ENCODE peak calls at places on chromosomes 6 and 20, in six cellular contexts. G is body of pancreas, Q is bronchial epithelial cell, T is osteocyte, U is endothelial cell, D is vagina. E is an unnamed sample.

GRCh38 chr6:105993769-105994521 is 92.2 kb upstream of the PRDM1 start:
- DNase-seq in D (no peak), G (no peak), T (no peak), U (no peak), Q (no peak), E (no peak)

GRCh38 chr6:133240511-133241087 is 558 bp upstream of the EYA4 start:
- DNase-seq in G (no peak), Q (peak), D (no peak), U (peak), T (no peak), E (no peak)

GRCh38 chr6:25050356-25050755 is 114.6 kb upstream of the RIPOR2 start:
- DNase-seq in D (no peak), Q (peak), G (no peak), U (no peak), T (no peak), E (peak)

GRCh38 chr20:41080866-41081265 is 52.2 kb downstream of the TOP1 start:
- DNase-seq in G (no peak), U (no peak), Q (no peak), T (no peak), D (no peak), E (no peak)

GRCh38 chr6:109406196-109406595 is 23.9 kb upstream of the CD164 start:
- DNase-seq in D (no peak), U (no peak), G (no peak), Q (peak), T (no peak), E (peak)

GRCh38 chr6:162512744-162513143 is 214.8 kb downstream of the PRKN start:
- DNase-seq in Q (no peak), G (no peak), U (no peak), D (no peak), T (no peak), E (no peak)

GRCh38 chr6:33113720-33114119 is 37.9 kb downstream of the HLA-DPB1 start:
- DNase-seq in G (no peak), U (no peak), D (no peak), T (no peak), Q (no peak), E (no peak)

GRCh38 chr20:63187338-63188158 is 28.4 kb downstream of the YTHDF1 start:
- DNase-seq in D (no peak), T (no peak), U (no peak), G (no peak), Q (no peak), E (no peak)

GRCh38 chr6:35008858-35009257 is 119.8 kb downstream of the ANKS1A start:
- DNase-seq in Q (no peak), G (no peak), T (no peak), U (no peak), D (no peak), E (no peak)

GRCh38 chr6:90249044-90249443 is 47.6 kb downstream of the BACH2 start:
- DNase-seq in U (no peak), D (no peak), T (no peak), G (no peak), Q (no peak), E (no peak)

GRCh38 chr6:110035321-110035720 is 57.2 kb downstream of the GPR6 start:
- DNase-seq in T (peak), D (peak), G (no peak), U (no peak), Q (no peak), E (no peak)

GRCh38 chr6:139708342-139709199 is 334.1 kb upstream of the CITED2 start:
- DNase-seq in Q (peak), U (no peak), G (peak), T (no peak), D (no peak), E (no peak)

GRCh38 chr20:38199506-38200390 is 34.7 kb upstream of the TGM2 start:
- DNase-seq in G (no peak), D (no peak), T (no peak), U (no peak), Q (no peak), E (no peak)

GRCh38 chr6:168343239-168344167 is 23.9 kb upstream of the DACT2 start:
- DNase-seq in Q (no peak), D (no peak), G (no peak), T (peak), U (no peak), E (no peak)

GRCh38 chr6:132364675-132365074 is 36.6 kb downstream of the MOXD1 start:
- DNase-seq in D (no peak), U (no peak), Q (no peak), T (no peak), G (no peak), E (no peak)

GRCh38 chr20:16501236-16501635 is 72.0 kb downstream of the KIF16B start:
- DNase-seq in G (no peak), Q (no peak), U (no peak), T (no peak), D (no peak), E (no peak)

GRCh38 chr6:489001-489400 is 97.4 kb downstream of the IRF4 start:
- DNase-seq in T (no peak), U (no peak), G (no peak), D (no peak), Q (no peak), E (no peak)

GRCh38 chr6:107132330-107132954 is 17.1 kb upstream of the BEND3 start:
- DNase-seq in D (no peak), U (peak), T (no peak), Q (peak), G (peak), E (peak)

GRCh38 chr6:88919032-88919431 is 44.4 kb downstream of the RNGTT start:
- DNase-seq in D (no peak), G (no peak), Q (no peak), U (no peak), T (no peak), E (peak)
- TF ChIP-seq CTCF in D (no peak), G (no peak), Q (peak), U (peak), T (peak), E (peak)

DNA sequence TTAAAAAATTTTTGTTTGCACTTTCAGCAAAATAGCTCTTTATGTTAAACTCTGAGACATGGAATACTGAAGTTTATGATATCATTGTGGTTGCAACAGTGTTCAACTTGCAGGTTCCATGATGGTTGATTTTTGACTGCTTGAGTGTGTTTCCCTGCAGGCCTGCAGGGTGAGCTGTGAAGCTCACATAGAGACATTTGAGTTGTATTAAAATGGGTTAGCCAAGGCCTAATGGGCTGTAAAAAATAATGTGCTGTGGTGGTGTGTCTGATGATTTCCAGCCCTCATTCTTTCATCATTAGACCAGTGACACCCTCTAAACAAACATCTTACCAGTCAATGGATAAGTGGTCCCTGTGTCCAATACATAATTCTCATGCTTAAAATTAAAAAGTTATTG is 321.4 kb downstream of the FARS2 start:
- DNase-seq in U (no peak), Q (no peak), G (no peak), D (no peak), T (no peak), E (no peak)
- TF ChIP-seq CTCF in U (no peak), Q (no peak), G (no peak), D (no peak), T (peak), E (no peak)

DNA sequence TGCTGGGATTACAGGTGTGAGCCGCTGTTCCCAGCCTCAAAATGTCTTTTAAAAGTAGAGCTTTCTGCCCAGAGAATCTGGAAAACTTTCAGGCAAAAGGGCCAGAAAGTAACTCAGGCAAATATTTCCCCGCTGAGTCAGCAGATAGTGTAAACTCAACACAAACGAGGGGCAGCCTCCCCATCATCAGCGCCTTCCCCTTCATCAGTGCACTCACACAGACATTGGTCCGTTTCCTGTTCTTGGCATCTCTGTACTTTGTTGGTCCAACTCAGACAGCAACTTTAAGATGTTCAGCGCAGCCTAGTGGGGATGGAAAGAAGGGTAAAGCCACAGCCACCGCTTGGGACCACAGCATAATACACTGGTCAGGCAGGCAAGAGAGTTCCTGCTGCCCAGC is 69.5 kb downstream of the CSE1L start:
- DNase-seq in T (no peak), U (no peak), Q (no peak), G (no peak), D (no peak), E (no peak)
- TF ChIP-seq CTCF in T (no peak), U (no peak), Q (no peak), G (no peak), D (no peak), E (no peak)

DNA sequence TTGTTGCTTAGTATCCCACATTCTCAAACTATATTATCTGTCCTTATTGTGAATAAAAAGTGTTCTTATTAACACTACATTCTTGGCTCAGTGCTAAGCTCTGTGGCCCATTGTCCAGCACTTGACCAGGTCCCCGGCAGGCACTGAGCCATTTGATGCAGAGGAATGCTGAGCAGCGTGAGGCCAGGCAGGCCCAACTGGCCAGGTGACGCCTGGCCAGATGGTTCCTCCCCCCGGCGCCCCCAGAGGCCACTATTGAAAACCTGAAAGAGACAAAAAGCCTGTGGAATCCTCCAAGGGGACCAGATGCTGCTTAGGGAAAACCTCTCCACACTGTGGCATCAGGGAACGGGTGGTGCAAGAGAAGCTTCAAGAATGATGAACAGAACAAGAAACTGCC is 597.5 kb upstream of the JAG1 start:
- DNase-seq in Q (no peak), G (no peak), T (no peak), U (peak), D (no peak), E (no peak)
- TF ChIP-seq CTCF in Q (no peak), G (peak), T (no peak), U (no peak), D (no peak), E (no peak)

DNA sequence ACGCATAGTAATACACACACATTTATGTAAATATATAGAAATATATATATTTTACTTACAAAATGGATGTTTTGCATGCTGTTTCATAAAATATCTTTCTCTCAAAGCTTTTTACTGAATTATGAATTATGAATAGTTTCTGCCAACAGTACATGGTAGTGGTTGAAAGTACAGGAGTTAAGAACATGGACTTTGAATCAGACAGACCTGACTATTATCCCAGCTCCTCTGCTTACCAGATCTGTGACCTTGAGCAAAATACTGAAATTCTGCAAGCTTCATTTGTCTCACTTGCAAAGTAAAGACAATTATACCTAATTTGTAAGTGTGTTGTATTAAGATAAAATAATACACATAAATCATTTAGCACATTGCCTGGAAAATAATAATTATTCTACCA is 459.5 kb downstream of the EPM2A start:
- DNase-seq in T (no peak), D (no peak), Q (no peak), G (no peak), U (no peak), E (no peak)
- TF ChIP-seq CTCF in T (no peak), D (no peak), Q (no peak), G (no peak), U (no peak), E (no peak)

GRCh38 chr6:39090036-39090435 is 24.9 kb downstream of the SAYSD1 start:
- DNase-seq in D (no peak), G (no peak), Q (no peak), U (no peak), T (no peak), E (no peak)

GRCh38 chr6:39095578-39095977 is 19.4 kb downstream of the SAYSD1 start:
- DNase-seq in Q (no peak), T (no peak), G (no peak), D (no peak), U (no peak), E (no peak)

GRCh38 chr6:39093167-39093708 is 21.7 kb downstream of the SAYSD1 start:
- DNase-seq in T (no peak), U (no peak), D (no peak), G (no peak), Q (no peak), E (no peak)

GRCh38 chr6:39091163-39091562 is 23.8 kb downstream of the SAYSD1 start:
- DNase-seq in Q (peak), D (no peak), U (no peak), G (no peak), T (no peak), E (peak)

DNA sequence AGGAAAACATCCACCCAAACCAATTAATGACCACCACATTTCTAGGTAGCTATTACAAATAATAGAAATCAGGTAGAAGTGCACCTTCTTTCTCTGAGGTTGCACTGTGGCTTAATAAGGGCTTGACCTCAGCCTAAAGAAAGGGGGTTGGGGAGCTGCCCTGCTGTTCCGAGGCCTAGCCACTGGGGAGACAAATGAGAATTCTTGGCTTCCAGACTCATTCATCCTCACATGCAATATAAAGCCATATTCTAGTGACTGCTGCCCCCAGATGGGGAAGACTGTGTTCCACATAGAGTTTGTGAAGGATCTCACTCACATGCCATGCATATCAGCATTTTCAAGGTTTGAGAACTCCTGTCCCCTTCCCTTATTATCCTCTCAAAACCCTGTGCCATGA is 22.9 kb downstream of the SAYSD1 start:
- DNase-seq in Q (no peak), T (no peak), U (peak), D (no peak), G (no peak), E (peak)
- TF ChIP-seq CTCF in Q (no peak), T (no peak), U (peak), D (no peak), G (peak), E (peak)

DNA sequence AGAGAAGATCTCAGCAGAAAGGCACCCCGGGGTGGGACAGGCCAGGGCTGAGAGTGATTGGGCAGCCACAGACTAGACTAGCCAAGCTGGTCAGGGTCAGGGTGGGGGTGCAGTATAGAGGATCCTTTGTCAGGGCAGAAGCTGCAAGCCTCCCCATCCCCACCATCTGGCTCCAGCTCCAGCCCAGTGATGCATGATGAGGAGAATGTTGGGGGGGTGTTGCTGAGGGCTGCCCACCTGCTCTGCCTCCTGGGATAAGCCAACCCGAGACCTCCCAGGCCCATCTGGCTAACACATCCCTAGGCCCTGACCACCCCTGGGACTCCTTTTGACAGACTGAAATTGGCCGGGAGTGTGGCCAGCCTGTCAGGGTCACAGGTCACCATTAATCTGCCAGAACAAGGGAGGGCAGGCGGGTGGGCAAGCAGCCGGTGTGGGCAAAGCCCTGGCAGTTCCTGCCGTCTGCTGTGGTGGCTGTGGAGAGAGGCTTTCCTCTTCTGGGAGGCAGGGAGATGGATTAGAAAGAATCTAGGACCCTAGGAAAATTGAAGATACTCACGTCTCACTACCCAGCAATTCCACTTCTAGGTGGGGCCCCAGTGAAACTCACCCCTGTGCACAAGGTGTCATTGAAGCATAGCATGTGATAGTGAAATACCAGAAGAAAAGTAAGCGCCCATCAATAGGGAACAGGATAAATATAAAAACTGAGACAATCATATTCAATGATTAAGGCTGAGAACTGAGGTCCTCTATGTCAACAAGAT is 22.2 kb upstream of the SNTA1 start:
- DNase-seq in G (no peak), Q (no peak), D (no peak), T (no peak), U (no peak), E (no peak)
- TF ChIP-seq CTCF in G (no peak), Q (no peak), D (no peak), T (no peak), U (no peak), E (no peak)

DNA sequence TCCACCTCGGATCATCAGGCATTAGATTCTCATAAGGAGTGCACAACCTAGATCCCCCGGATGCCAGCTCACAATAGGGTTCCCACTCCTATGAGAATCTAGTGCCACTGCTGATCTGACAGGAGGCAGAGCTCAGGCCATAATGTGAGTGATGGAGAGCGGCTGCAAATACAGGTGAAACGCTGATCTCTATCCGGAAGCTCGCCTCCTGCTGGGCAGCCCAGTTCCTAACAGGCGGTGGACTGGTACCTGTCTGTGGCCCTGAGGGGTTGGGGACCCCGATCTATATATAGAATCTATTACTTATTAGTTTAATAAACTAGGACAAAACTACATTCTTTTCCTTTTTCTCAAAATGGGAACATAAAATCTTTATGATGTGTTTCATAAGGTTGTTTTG is 741.9 kb downstream of the RFPL4B start:
- DNase-seq in U (no peak), G (no peak), T (no peak), D (no peak), Q (no peak), E (no peak)
- TF ChIP-seq CTCF in U (no peak), G (no peak), T (no peak), D (no peak), Q (no peak), E (no peak)

DNA sequence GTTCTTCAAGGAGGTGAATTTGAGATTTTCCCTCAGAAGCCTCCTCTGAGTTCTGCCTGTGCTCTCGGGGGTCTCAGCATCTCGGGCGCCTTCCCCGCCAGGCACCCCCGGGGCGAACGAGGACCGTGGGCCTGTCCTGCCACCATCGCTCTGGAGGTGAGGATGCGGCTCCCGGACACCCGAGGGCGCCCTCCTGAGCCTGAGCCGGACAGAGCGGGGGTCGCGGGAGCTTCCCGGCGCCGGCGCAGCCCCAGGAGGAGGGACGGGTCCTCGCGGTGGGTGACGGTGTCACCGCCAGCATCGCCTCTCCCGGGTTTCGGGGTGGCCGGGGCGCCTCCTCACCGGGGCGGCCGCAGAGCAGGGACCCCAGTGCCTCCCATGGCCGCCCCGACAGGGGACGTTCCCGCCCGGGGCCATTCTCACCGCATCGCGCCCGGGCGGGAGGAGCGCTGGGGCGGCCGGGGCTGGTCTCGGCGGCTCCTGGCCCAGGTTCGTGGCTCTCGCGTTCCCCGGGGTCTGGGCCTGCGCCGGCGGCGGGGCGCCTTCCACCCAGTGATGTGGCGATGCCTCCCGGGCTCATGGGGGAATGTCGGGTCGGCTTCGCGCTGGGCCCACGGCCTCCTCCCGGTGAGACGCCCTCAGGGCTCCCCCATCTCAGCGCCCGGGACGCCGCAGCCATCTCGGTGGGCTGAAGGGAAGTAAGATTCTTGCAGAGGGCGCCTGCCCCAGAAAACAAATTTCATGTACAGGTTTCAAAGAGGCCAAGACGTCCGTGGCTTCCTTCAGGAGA is 210.5 kb downstream of the ERMARD start:
- DNase-seq in G (no peak), D (peak), Q (no peak), U (peak), T (peak), E (no peak)
- TF ChIP-seq CTCF in G (peak), D (no peak), Q (peak), U (peak), T (no peak), E (no peak)